ENCODE peak calls at places on chromosomes 5 and 9, in four cellular contexts. N, E, D and U are unnamed samples.

GRCh38 chr9:121607434-121608248 is 43.8 kb upstream of the DAB2IP start:
- DNase-seq in N (no peak), E (no peak), D (peak; percentile 78), U (no peak)

GRCh38 chr9:75072895-75073294 is 15.1 kb downstream of the NMRK1 start:
- DNase-seq in N (no peak), E (no peak), D (no peak), U (no peak)

GRCh38 chr5:57681942-57682341 is 199.3 kb upstream of the ACTBL2 start:
- DNase-seq in N (no peak), E (no peak), D (no peak), U (no peak)

GRCh38 chr9:76465442-76466298 is 6.7 kb downstream of the GCNT1 start:
- DNase-seq in N (no peak), E (no peak), D (no peak), U (no peak)

GRCh38 chr5:170755679-170756456 is 27.7 kb upstream of the GABRP start:
- DNase-seq in N (no peak), E (no peak), D (peak; percentile 51), U (no peak)

GRCh38 chr9:110160685-110161084 is 47.3 kb downstream of the C9orf152 start:
- DNase-seq in N (no peak), E (no peak), D (no peak), U (no peak)

GRCh38 chr5:73367650-73368049 is 80.9 kb downstream of the FOXD1 start:
- DNase-seq in N (no peak), E (no peak), D (no peak), U (no peak)

GRCh38 chr9:97900738-97901565 is 21.3 kb downstream of the TRMO start:
- DNase-seq in N (peak; percentile 2), E (no peak), D (peak; percentile 31), U (no peak)

GRCh38 chr5:126016256-126016655 is 407.0 kb upstream of the GRAMD2B start:
- DNase-seq in N (no peak), E (no peak), D (peak; percentile 56), U (no peak)

GRCh38 chr5:41445937-41446563 is 64.4 kb downstream of the PLCXD3 start:
- DNase-seq in N (no peak), E (no peak), D (peak; percentile 21), U (no peak)

GRCh38 chr9:2809692-2810423 is 34.0 kb downstream of the PUM3 start:
- DNase-seq in N (no peak), E (no peak), D (no peak), U (no peak)

GRCh38 chr9:72509635-72510034 is 11.8 kb upstream of the TMC1 start:
- DNase-seq in N (no peak), E (no peak), D (no peak), U (no peak)

GRCh38 chr5:154836225-154836624 is 14.2 kb downstream of the FAXDC2 start:
- DNase-seq in N (no peak), E (no peak), D (no peak), U (no peak)

GRCh38 chr9:8208465-8208864 is 408.9 kb upstream of the DMAC1 start:
- DNase-seq in N (no peak), E (no peak), D (no peak), U (no peak)

GRCh38 chr9:136960212-136960937 is 8.3 kb downstream of the LCN12 start:
- DNase-seq in N (no peak), E (no peak), D (no peak), U (no peak)

GRCh38 chr5:113003763-113004162 is 27.2 kb downstream of the DCP2 start:
- DNase-seq in N (no peak), E (no peak), D (no peak), U (no peak)

GRCh38 chr9:3268260-3268659 is 257.5 kb downstream of the RFX3 start:
- DNase-seq in N (no peak), E (no peak), D (no peak), U (no peak)

GRCh38 chr5:88772831-88773230 is 110.2 kb downstream of the MEF2C start:
- DNase-seq in N (no peak), E (no peak), D (no peak), U (no peak)

GRCh38 chr9:19050637-19051591 is 1.7 kb downstream of the RRAGA start:
- DNase-seq in N (no peak), E (no peak), D (no peak), U (no peak)

GRCh38 chr9:131668439-131669233 is 71.2 kb downstream of the RAPGEF1 start:
- DNase-seq in N (no peak), E (peak; percentile 80), D (no peak), U (peak; percentile 86)

GRCh38 chr9:37040508-37041127 is 6.5 kb upstream of the PAX5 start:
- DNase-seq in N (no peak), E (no peak), D (no peak), U (no peak)